ENCODE peak calls at places on chromosomes 2 and 18, in five cellular contexts. I is HFFc6, O is cardiac muscle cell, K is fibroblast of pulmonary artery, W is fibroblast of mammary gland. T is an unnamed sample.

GRCh38 chr2:170148161-170148560 is 29.8 kb upstream of the MYO3B start:
- DNase-seq in K (peak), W (peak), O (no peak), I (no peak), T (no peak)

GRCh38 chr2:101821059-101821805 is 123.7 kb downstream of the MAP4K4 start:
- DNase-seq in W (no peak), I (peak), O (no peak), K (no peak), T (no peak)

GRCh38 chr2:215713393-215713792 is 277.5 kb upstream of the FN1 start:
- DNase-seq in I (peak), O (no peak), W (peak), K (peak), T (no peak)

GRCh38 chr2:235330775-235331438 is 162.9 kb upstream of the AGAP1 start:
- DNase-seq in K (peak), O (no peak), I (peak), W (peak), T (peak)

GRCh38 chr2:25314514-25315315 is 27.0 kb downstream of the DNMT3A start:
- DNase-seq in I (no peak), O (peak), K (peak), W (no peak), T (no peak)

GRCh38 chr2:190069936-190070696 is 7.6 kb upstream of the MSTN start:
- DNase-seq in I (peak), O (peak), W (peak), K (peak), T (peak)

GRCh38 chr2:176161041-176161785 is 4.1 kb downstream of the HOXD3 start:
- DNase-seq in I (no peak), O (no peak), K (no peak), W (no peak), T (no peak)

GRCh38 chr2:237766334-237766733 is 32.2 kb upstream of the RBM44 start:
- DNase-seq in K (no peak), O (no peak), W (peak), I (peak), T (no peak)

GRCh38 chr2:199838399-199838798 is 12.6 kb downstream of the FTCDNL1 start:
- DNase-seq in W (no peak), O (no peak), K (no peak), I (no peak), T (no peak)

GRCh38 chr2:183950673-183951072 is 647.7 kb upstream of the ZNF804A start:
- DNase-seq in K (no peak), W (peak), I (no peak), O (no peak), T (no peak)

GRCh38 chr18:26468931-26469340 is 79.4 kb downstream of the KCTD1 start:
- DNase-seq in K (no peak), O (peak), W (no peak), I (no peak), T (no peak)

GRCh38 chr2:44639399-44639798 is 277.7 kb downstream of the CAMKMT start:
- DNase-seq in K (no peak), O (no peak), W (no peak), I (no peak), T (no peak)

GRCh38 chr2:70115646-70116442 is 28.6 kb downstream of the PCBP1 start:
- DNase-seq in O (peak), I (no peak), K (no peak), W (no peak), T (no peak)

GRCh38 chr2:45578056-45578843 is 32.8 kb downstream of the SRBD1 start:
- DNase-seq in W (peak), I (peak), K (peak), O (peak), T (no peak)

GRCh38 chr18:49230331-49230730 is 230.1 kb downstream of the DYM start:
- DNase-seq in W (no peak), I (no peak), O (no peak), K (peak), T (no peak)

GRCh38 chr2:191351298-191351697 is 106.1 kb downstream of the MYO1B start:
- DNase-seq in I (peak), K (no peak), W (peak), O (no peak), T (no peak)

GRCh38 chr2:134674687-134675086 is 44.1 kb downstream of the TMEM163 start:
- DNase-seq in O (no peak), K (no peak), W (no peak), I (no peak), T (no peak)

GRCh38 chr2:198127627-198128026 is 323.2 kb downstream of the PLCL1 start:
- DNase-seq in K (peak), O (peak), I (peak), W (peak), T (peak)

GRCh38 chr2:176063958-176064357 is 19.8 kb downstream of the EVX2 start:
- DNase-seq in W (no peak), I (no peak), K (no peak), O (no peak), T (no peak)

DNA sequence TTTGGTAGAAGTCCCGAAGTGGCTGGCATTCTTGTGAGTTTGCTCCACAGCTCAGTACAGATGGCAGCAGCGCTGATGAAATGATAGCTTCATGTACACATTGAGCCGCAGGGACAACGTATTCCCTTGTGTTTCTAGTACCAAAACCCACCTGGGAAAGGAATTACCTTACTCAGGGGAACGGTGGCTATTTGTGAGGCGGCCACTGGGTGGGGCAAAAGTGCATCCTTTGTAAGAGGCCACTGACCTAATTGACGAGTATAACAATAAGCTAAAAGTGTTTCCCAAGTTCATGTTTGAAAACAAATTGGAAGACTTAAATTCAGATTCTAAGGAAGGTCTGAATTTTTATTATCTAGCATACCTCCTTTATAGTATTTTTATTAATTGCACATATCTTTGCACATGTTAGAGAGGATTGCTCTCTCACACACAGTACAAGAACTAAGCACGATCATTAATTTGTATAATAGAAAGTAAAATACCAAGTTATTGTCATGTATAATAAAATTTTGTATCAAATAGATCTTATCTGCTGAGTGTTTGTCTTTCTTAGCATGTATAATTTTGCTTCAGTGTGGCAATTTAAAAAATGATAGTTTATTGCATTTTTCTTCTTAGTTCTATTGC is 25.3 kb upstream of the CDH7 start:
- DNase-seq in I (no peak), O (peak), K (no peak), W (no peak), T (no peak)
- TF ChIP-seq CTCF in I (no peak), O (no peak), K (no peak), W (no peak), T (peak)

GRCh38 chr2:230942920-230943896 is 18.2 kb upstream of the GPR55 start:
- DNase-seq in K (no peak), W (peak), O (no peak), I (no peak), T (no peak)
- TF ChIP-seq CTCF in K (no peak), W (no peak), O (no peak), I (no peak), T (no peak)

GRCh38 chr18:31941010-31941809 is 1.7 kb downstream of the TRAPPC8 start:
- DNase-seq in K (no peak), O (no peak), W (no peak), I (no peak), T (no peak)

GRCh38 chr18:31946305-31947046 is 3.5 kb upstream of the TRAPPC8 start:
- DNase-seq in O (no peak), I (no peak), K (no peak), W (no peak), T (no peak)

GRCh38 chr18:31942301-31942998 is 478 bp downstream of the TRAPPC8 start:
- DNase-seq in W (peak), K (peak), O (no peak), I (peak), T (peak)

GRCh38 chr18:31943895-31944816 is 1.2 kb upstream of the TRAPPC8 start:
- DNase-seq in O (no peak), W (no peak), K (no peak), I (no peak), T (peak)

GRCh38 chr18:31942999-31943894 is at the start of gene TRAPPC8:
- DNase-seq in I (peak), K (peak), W (peak), O (peak), T (peak)
- TF ChIP-seq CTCF in I (no peak), K (no peak), W (no peak), O (no peak), T (no peak)

GRCh38 chr18:10030816-10031541 is 117.2 kb downstream of the VAPA start:
- DNase-seq in W (peak), I (no peak), O (no peak), K (no peak), T (no peak)

GRCh38 chr18:10035306-10035991 is 121.6 kb downstream of the VAPA start:
- DNase-seq in K (no peak), W (peak), I (peak), O (no peak), T (peak)

GRCh38 chr18:10033038-10033437 is 119.2 kb downstream of the VAPA start:
- DNase-seq in O (no peak), K (no peak), I (no peak), W (no peak), T (no peak)

GRCh38 chr18:10029711-10030110 is 115.9 kb downstream of the VAPA start:
- DNase-seq in O (no peak), K (no peak), I (no peak), W (no peak), T (no peak)

GRCh38 chr18:10032331-10032979 is 118.6 kb downstream of the VAPA start:
- DNase-seq in W (no peak), O (peak), K (no peak), I (no peak), T (no peak)
- TF ChIP-seq CTCF in W (no peak), O (peak), K (peak), I (peak), T (no peak)

GRCh38 chr2:138811454-138811853 is 31.3 kb upstream of the NXPH2 start:
- DNase-seq in I (no peak), W (no peak), K (no peak), O (no peak), T (no peak)

GRCh38 chr2:138819964-138820363 is 39.8 kb upstream of the NXPH2 start:
- DNase-seq in W (peak), K (no peak), O (no peak), I (no peak), T (no peak)

GRCh38 chr2:138818479-138818878 is 38.3 kb upstream of the NXPH2 start:
- DNase-seq in K (no peak), I (no peak), O (no peak), W (no peak), T (no peak)

DNA sequence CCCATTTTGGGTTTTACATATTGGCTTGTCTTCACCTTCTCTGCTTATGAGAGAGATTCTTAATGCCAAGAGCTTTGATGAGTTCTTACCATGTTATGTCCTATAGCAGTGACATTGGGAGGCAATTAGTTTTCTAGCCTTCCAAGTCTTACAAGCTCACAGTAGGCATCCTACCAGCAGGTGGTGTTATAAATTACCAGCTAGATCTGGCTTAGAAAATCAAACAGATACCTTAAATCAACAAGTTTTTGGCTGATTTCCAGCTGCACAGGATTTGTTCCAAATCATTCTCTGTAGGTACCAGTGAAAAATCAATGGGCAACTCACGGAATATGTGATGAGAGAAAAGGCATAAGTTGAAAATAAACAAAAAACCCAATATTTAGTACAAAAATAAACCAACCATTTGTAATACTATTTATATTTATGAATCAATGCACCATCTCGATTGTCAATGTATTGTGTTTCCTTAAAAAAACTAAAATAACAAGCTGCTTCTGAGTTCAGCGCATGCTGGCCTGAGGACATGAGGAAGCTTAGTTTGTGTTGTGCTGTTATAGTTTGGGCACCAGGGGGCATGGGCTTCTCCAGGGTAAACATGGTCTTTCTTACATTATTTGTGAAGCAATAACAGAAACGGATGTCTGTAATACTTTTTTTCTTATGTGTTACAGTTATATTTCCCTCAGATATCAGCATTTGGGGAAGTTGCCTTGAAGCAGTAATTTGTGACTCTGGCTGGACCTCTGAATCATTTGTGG is 34.1 kb upstream of the NXPH2 start:
- DNase-seq in K (no peak), O (no peak), W (peak), I (no peak), T (no peak)
- TF ChIP-seq CTCF in K (peak), O (peak), W (peak), I (no peak), T (no peak)

DNA sequence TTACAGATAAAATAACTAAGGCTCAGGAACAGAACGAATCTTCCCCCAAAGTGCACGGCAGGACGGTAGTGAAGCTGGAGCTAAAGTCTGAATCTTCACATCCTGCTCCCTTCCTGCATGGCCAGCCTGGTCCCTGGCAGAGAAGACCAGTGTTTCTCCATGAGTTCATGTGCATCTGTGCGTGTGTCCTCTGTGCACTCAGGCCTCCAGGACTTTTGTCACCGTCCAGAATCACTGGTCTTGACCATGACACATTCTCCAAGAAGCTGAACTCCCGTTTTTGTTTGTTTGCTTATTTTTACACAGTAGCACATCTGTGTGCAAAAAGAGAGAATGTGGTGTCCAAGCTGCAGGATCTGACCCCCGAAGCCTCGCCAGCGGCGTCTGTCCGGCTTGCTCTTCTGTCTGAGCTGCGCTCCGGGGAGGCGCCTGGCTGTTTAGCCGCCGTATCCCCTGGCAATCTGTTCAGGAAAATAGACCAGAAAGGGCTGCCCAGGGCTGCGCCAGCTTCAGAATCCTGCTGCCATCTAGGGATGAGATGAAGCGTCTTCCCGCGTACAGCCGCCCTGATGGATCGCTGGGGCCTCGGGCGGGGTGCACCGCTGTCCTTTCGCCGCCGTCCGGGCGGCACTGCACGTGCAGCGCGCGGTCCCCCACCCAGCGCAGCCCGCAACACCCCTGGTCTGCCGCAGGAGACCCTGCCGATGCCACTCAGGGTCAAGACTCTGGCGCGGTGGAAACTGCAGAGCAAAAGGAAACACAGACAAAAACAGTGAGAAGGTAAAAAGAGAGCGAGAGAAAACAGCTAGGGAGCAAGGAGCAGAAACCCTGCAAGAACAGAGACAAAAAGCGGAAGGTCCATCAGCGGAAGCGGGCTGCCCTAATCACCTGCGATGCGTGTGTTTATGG is 2113.6 kb upstream of the PIK3C3 start:
- DNase-seq in W (peak), O (peak), I (peak), K (peak), T (peak)
- TF ChIP-seq CTCF in W (peak), O (peak), I (peak), K (peak), T (peak)

DNA sequence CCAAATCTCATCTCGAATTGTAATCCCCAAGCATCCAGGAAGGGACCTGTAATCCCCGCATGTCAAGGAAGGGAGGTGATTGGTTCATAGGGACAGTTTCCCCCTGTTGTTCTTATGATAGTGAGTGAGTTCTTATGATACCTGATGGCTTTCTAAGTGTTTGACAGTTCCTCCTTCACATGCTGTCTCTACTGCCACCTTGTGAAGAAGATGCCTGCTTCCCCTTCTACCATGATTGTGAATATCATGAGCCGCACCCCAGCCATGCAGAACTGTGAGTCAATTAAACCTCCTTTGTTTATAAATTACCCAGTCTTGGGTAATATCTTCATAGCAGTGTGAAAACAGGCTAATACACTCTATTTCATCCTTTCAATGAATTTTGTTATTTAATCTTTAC is 446.7 kb downstream of the RNF144A start:
- DNase-seq in W (no peak), K (no peak), I (no peak), O (no peak), T (no peak)
- TF ChIP-seq CTCF in W (no peak), K (no peak), I (no peak), O (no peak), T (no peak)

GRCh38 chr2:76938153-76938552 is 584.0 kb downstream of the LRRTM4 start:
- DNase-seq in O (no peak), W (no peak), I (no peak), K (no peak), T (no peak)
- TF ChIP-seq CTCF in O (no peak), W (no peak), I (no peak), K (no peak), T (no peak)